ENCODE peak calls at places on chromosomes 16 and 17, in four cellular contexts. Y is T-cell; Z is stimulated activated CD4-positive, alpha-beta T cell treated with anti-CD3 and anti-CD28 coated beads, TNF-alpha, amount 100 ng/mL, for 1 hour; T is AML-193. J is an unnamed sample.

GRCh38 chr16:5078626-5079025 is 7.0 kb downstream of the ALG1 start:
- DNase-seq in Y (no peak), T (no peak), Z (no peak), J (no peak)

GRCh38 chr16:66750279-66751134 is 902 bp downstream of the DYNC1LI2 start:
- DNase-seq in Z (no peak), T (no peak), Y (no peak), J (no peak)

GRCh38 chr16:86884256-86884655 is 305.9 kb downstream of the FOXL1 start:
- DNase-seq in Y (no peak), T (no peak), Z (no peak), J (no peak)

GRCh38 chr16:383326-384020 is 1.7 kb upstream of the PGAP6 start:
- DNase-seq in Z (no peak), T (no peak), Y (no peak), J (peak; percentile 44)

GRCh38 chr16:25035494-25036405 is 20.6 kb upstream of the ARHGAP17 start:
- DNase-seq in Y (no peak), T (no peak), Z (no peak), J (no peak)

GRCh38 chr16:57743886-57744645 is 8.5 kb downstream of the KATNB1 start:
- DNase-seq in Y (no peak), Z (no peak), T (no peak), J (no peak)

GRCh38 chr17:46047398-46047797 is 48.3 kb downstream of the STH start:
- DNase-seq in Y (no peak), T (no peak), Z (no peak), J (no peak)

GRCh38 chr16:85642762-85643281 is 29.7 kb downstream of the GSE1 start:
- DNase-seq in Z (no peak), T (no peak), Y (no peak), J (no peak)

GRCh38 chr16:27723711-27724490 is 174.0 kb downstream of the KATNIP start:
- DNase-seq in Z (no peak), Y (no peak), T (no peak), J (no peak)

GRCh38 chr17:76139261-76139752 is 1.7 kb downstream of the FOXJ1 start:
- DNase-seq in Y (no peak), T (no peak), Z (no peak), J (no peak)

GRCh38 chr16:55605756-55606155 is 39.3 kb downstream of the CAPNS2 start:
- DNase-seq in Z (no peak), T (no peak), Y (no peak), J (no peak)

J was measured in T-helper 9 cell.